ENCODE peak calls at places on chromosomes 16 and 17, in eight cellular contexts. One of them, this sample, is unnamed.

GRCh38 chr16:75027520-75028300 is 28.9 kb downstream of the ZNRF1 start:
- DNase-seq in breast epithelium: no peak
- DNase-seq in right lobe of liver: no peak
- DNase-seq in endothelial cell of umbilical vein: peak; percentile 44
- DNase-seq in lower leg skin: no peak
- DNase-seq in ovary: no peak
- DNase-seq in A549: no peak
- DNase-seq in HepG2: no peak
- DNase-seq in this sample: no peak

GRCh38 chr17:35345445-35345925 is 27.9 kb downstream of the SLFN11 start:
- DNase-seq in breast epithelium: no peak
- DNase-seq in right lobe of liver: no peak
- DNase-seq in endothelial cell of umbilical vein: no peak
- DNase-seq in lower leg skin: no peak
- DNase-seq in ovary: no peak
- DNase-seq in A549: no peak
- DNase-seq in HepG2: no peak
- DNase-seq in this sample: no peak

GRCh38 chr16:19003935-19004334 is 20.2 kb downstream of the TMC7 start:
- DNase-seq in breast epithelium: no peak
- DNase-seq in right lobe of liver: no peak
- DNase-seq in endothelial cell of umbilical vein: no peak
- DNase-seq in lower leg skin: no peak
- DNase-seq in ovary: no peak
- DNase-seq in A549: no peak
- DNase-seq in HepG2: peak; percentile 53
- DNase-seq in this sample: no peak

GRCh38 chr16:88317619-88317977 is 65.2 kb upstream of the ZNF469 start:
- DNase-seq in breast epithelium: no peak
- DNase-seq in right lobe of liver: no peak
- DNase-seq in endothelial cell of umbilical vein: no peak
- DNase-seq in lower leg skin: peak; percentile 30
- DNase-seq in ovary: no peak
- DNase-seq in A549: no peak
- DNase-seq in HepG2: no peak
- DNase-seq in this sample: no peak

GRCh38 chr16:83215417-83216001 is 588.7 kb downstream of the CDH13 start:
- DNase-seq in breast epithelium: no peak
- DNase-seq in right lobe of liver: peak; percentile 23
- DNase-seq in endothelial cell of umbilical vein: peak; percentile 48
- DNase-seq in lower leg skin: no peak
- DNase-seq in ovary: no peak
- DNase-seq in A549: peak; percentile 23
- DNase-seq in HepG2: peak; percentile 21
- DNase-seq in this sample: no peak

GRCh38 chr17:81428121-81428515 is 32.9 kb downstream of the BAHCC1 start:
- DNase-seq in breast epithelium: no peak
- DNase-seq in right lobe of liver: no peak
- DNase-seq in endothelial cell of umbilical vein: no peak
- DNase-seq in lower leg skin: no peak
- DNase-seq in ovary: no peak
- DNase-seq in A549: no peak
- DNase-seq in HepG2: no peak
- DNase-seq in this sample: no peak

GRCh38 chr17:71188811-71189492 is 931.9 kb upstream of the SOX9 start:
- DNase-seq in breast epithelium: no peak
- DNase-seq in right lobe of liver: no peak
- DNase-seq in endothelial cell of umbilical vein: no peak
- DNase-seq in lower leg skin: no peak
- DNase-seq in ovary: no peak
- DNase-seq in A549: no peak
- DNase-seq in HepG2: no peak
- DNase-seq in this sample: no peak

GRCh38 chr16:26240807-26241206 is 549.0 kb downstream of the HS3ST4 start:
- DNase-seq in breast epithelium: no peak
- DNase-seq in right lobe of liver: no peak
- DNase-seq in endothelial cell of umbilical vein: no peak
- DNase-seq in lower leg skin: no peak
- DNase-seq in ovary: no peak
- DNase-seq in A549: no peak
- DNase-seq in HepG2: no peak
- DNase-seq in this sample: no peak

GRCh38 chr17:14459955-14460354 is 159.1 kb downstream of the HS3ST3B1 start:
- DNase-seq in breast epithelium: no peak
- DNase-seq in right lobe of liver: no peak
- DNase-seq in endothelial cell of umbilical vein: no peak
- DNase-seq in lower leg skin: no peak
- DNase-seq in ovary: no peak
- DNase-seq in A549: no peak
- DNase-seq in HepG2: no peak
- DNase-seq in this sample: no peak

GRCh38 chr17:3891626-3892094 is 1.2 kb downstream of the CAMKK1 start:
- DNase-seq in breast epithelium: no peak
- DNase-seq in right lobe of liver: no peak
- DNase-seq in endothelial cell of umbilical vein: no peak
- DNase-seq in lower leg skin: no peak
- DNase-seq in ovary: no peak
- DNase-seq in A549: no peak
- DNase-seq in HepG2: no peak
- DNase-seq in this sample: no peak

GRCh38 chr17:3894188-3894587 is 1.3 kb upstream of the CAMKK1 start:
- DNase-seq in breast epithelium: no peak
- DNase-seq in right lobe of liver: no peak
- DNase-seq in endothelial cell of umbilical vein: no peak
- DNase-seq in lower leg skin: no peak
- DNase-seq in ovary: no peak
- DNase-seq in A549: no peak
- DNase-seq in HepG2: no peak
- DNase-seq in this sample: no peak

GRCh38 chr17:3893720-3894116 is 865 bp upstream of the CAMKK1 start:
- DNase-seq in breast epithelium: no peak
- DNase-seq in right lobe of liver: no peak
- DNase-seq in endothelial cell of umbilical vein: no peak
- DNase-seq in lower leg skin: no peak
- DNase-seq in ovary: no peak
- DNase-seq in A549: no peak
- DNase-seq in HepG2: no peak
- DNase-seq in this sample: no peak

GRCh38 chr17:3892095-3892998 is 506 bp downstream of the CAMKK1 start:
- DNase-seq in breast epithelium: peak; percentile 71
- DNase-seq in right lobe of liver: peak; percentile 80
- DNase-seq in endothelial cell of umbilical vein: peak; percentile 55
- DNase-seq in lower leg skin: peak; percentile 86
- DNase-seq in ovary: peak; percentile 86
- DNase-seq in A549: peak; percentile 89
- DNase-seq in HepG2: peak; percentile 19
- DNase-seq in this sample: peak; percentile 94

GRCh38 chr17:3893003-3893719 is at the start of gene CAMKK1:
- DNase-seq in breast epithelium: peak; percentile 77
- DNase-seq in right lobe of liver: peak; percentile 92
- DNase-seq in endothelial cell of umbilical vein: peak; percentile 83
- DNase-seq in lower leg skin: peak; percentile 73
- DNase-seq in ovary: peak; percentile 88
- DNase-seq in A549: peak; percentile 98
- DNase-seq in HepG2: peak; percentile 77
- DNase-seq in this sample: peak; percentile 92
- TF ChIP-seq POLR2A in breast epithelium: no peak
- TF ChIP-seq POLR2A in right lobe of liver: no peak
- TF ChIP-seq POLR2A in endothelial cell of umbilical vein: no peak
- TF ChIP-seq POLR2A in lower leg skin: no peak
- TF ChIP-seq POLR2A in ovary: no peak
- TF ChIP-seq POLR2A in A549: peak; percentile 15
- TF ChIP-seq POLR2A in HepG2: no peak
- TF ChIP-seq POLR2A in this sample: no peak

GRCh38 chr16:3879887-3880564 is 487 bp downstream of the CREBBP start:
- DNase-seq in breast epithelium: peak; percentile 75
- DNase-seq in right lobe of liver: peak; percentile 86
- DNase-seq in endothelial cell of umbilical vein: peak; percentile 31
- DNase-seq in lower leg skin: peak; percentile 59
- DNase-seq in ovary: peak; percentile 81
- DNase-seq in A549: peak; percentile 27
- DNase-seq in HepG2: no peak
- DNase-seq in this sample: peak; percentile 95

GRCh38 chr16:3882531-3882930 is 2.0 kb upstream of the CREBBP start:
- DNase-seq in breast epithelium: no peak
- DNase-seq in right lobe of liver: no peak
- DNase-seq in endothelial cell of umbilical vein: no peak
- DNase-seq in lower leg skin: no peak
- DNase-seq in ovary: no peak
- DNase-seq in A549: no peak
- DNase-seq in HepG2: no peak
- DNase-seq in this sample: no peak

GRCh38 chr16:3881499-3881995 is 1.0 kb upstream of the CREBBP start:
- DNase-seq in breast epithelium: no peak
- DNase-seq in right lobe of liver: no peak
- DNase-seq in endothelial cell of umbilical vein: no peak
- DNase-seq in lower leg skin: peak; percentile 31
- DNase-seq in ovary: peak; percentile 36
- DNase-seq in A549: no peak
- DNase-seq in HepG2: no peak
- DNase-seq in this sample: no peak

GRCh38 chr16:3879258-3879886 is 1.1 kb downstream of the CREBBP start:
- DNase-seq in breast epithelium: no peak
- DNase-seq in right lobe of liver: peak; percentile 62
- DNase-seq in endothelial cell of umbilical vein: no peak
- DNase-seq in lower leg skin: no peak
- DNase-seq in ovary: no peak
- DNase-seq in A549: no peak
- DNase-seq in HepG2: no peak
- DNase-seq in this sample: no peak

GRCh38 chr16:3880623-3881498 is at the start of gene CREBBP:
- DNase-seq in breast epithelium: peak; percentile 81
- DNase-seq in right lobe of liver: peak; percentile 90
- DNase-seq in endothelial cell of umbilical vein: peak; percentile 87
- DNase-seq in lower leg skin: peak; percentile 74
- DNase-seq in ovary: peak; percentile 88
- DNase-seq in A549: peak; percentile 38
- DNase-seq in HepG2: peak; percentile 61
- DNase-seq in this sample: peak; percentile 97
- TF ChIP-seq CTCF in breast epithelium: no peak
- TF ChIP-seq CTCF in right lobe of liver: no peak
- TF ChIP-seq CTCF in endothelial cell of umbilical vein: no peak
- TF ChIP-seq CTCF in lower leg skin: no peak
- TF ChIP-seq CTCF in ovary: no peak
- TF ChIP-seq CTCF in A549: no peak
- TF ChIP-seq CTCF in HepG2: peak; percentile 27
- TF ChIP-seq CTCF in this sample: peak; percentile 13

DNA sequence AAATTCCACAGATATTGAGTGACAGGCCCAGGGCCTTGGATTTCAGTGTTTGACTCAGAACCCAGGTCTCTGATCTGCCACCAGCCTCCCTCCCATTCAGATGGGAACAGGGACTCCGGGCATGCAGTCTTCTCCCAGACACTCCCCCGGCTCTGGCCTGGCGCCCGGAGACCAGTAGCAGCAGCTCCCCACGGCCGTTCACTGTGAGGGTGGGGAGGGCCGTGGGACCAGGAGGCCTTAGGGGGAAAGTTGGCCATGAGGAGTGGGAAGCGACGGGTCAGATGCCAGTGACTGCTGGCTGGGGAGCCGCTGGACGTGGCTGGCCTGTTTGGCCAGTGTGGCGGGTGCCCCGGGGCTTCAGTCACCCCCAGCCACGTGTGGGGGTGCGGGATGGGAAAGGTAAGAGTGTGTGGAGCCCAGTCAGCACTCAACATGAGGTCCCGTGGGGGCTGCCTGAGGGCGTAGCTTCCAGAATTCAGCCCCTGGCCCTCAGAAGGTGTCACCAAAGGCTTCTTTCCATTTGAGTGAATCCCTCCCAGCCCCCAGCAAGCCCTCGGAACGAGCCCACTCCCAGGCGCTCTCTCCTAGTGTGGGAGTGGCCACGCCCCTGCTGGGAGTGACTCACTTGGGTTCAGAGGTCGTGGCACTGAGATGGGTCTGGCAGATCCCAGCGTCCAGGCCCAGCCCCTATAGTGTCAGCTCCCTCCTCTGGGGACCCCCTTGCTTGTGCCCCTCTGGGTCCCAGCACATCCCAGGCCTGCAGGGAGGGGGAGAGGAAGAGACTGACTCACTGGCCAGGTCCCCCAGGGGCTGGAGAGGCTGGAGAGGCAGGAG is 309.4 kb downstream of the SEC14L1 start:
- DNase-seq in breast epithelium: no peak
- DNase-seq in right lobe of liver: peak; percentile 86
- DNase-seq in endothelial cell of umbilical vein: no peak
- DNase-seq in lower leg skin: peak; percentile 64
- DNase-seq in ovary: peak; percentile 89
- DNase-seq in A549: peak; percentile 56
- DNase-seq in HepG2: peak; percentile 92
- DNase-seq in this sample: no peak
- H3K4me3 ChIP-seq in breast epithelium: peak overlapping the region; percentile 72
- H3K4me3 ChIP-seq in right lobe of liver: peak overlapping the region; percentile 59
- H3K4me3 ChIP-seq in endothelial cell of umbilical vein: no peak overlapping the region
- H3K4me3 ChIP-seq in lower leg skin: no peak overlapping the region
- H3K4me3 ChIP-seq in ovary: peak overlapping the region; percentile 49
- H3K4me3 ChIP-seq in A549: no peak overlapping the region
- H3K4me3 ChIP-seq in HepG2: peak overlapping the region; percentile 91
- H3K4me3 ChIP-seq in this sample: peak overlapping the region; percentile 57

GRCh38 chr17:75722076-75722475 is 817 bp downstream of the ITGB4 start:
- DNase-seq in breast epithelium: no peak
- DNase-seq in right lobe of liver: no peak
- DNase-seq in endothelial cell of umbilical vein: no peak
- DNase-seq in lower leg skin: no peak
- DNase-seq in ovary: no peak
- DNase-seq in A549: no peak
- DNase-seq in HepG2: no peak
- DNase-seq in this sample: no peak
- TF ChIP-seq POLR2A in breast epithelium: no peak
- TF ChIP-seq POLR2A in right lobe of liver: no peak
- TF ChIP-seq POLR2A in endothelial cell of umbilical vein: no peak
- TF ChIP-seq POLR2A in lower leg skin: no peak
- TF ChIP-seq POLR2A in ovary: no peak
- TF ChIP-seq POLR2A in A549: no peak
- TF ChIP-seq POLR2A in HepG2: no peak
- TF ChIP-seq POLR2A in this sample: no peak

GRCh38 chr17:50914510-50914849 is 48.3 kb upstream of the TOB1 start:
- DNase-seq in breast epithelium: no peak
- DNase-seq in right lobe of liver: no peak
- DNase-seq in endothelial cell of umbilical vein: no peak
- DNase-seq in lower leg skin: no peak
- DNase-seq in ovary: no peak
- DNase-seq in A549: no peak
- DNase-seq in HepG2: no peak
- DNase-seq in this sample: no peak

GRCh38 chr17:50913120-50913519 is 47.0 kb upstream of the TOB1 start:
- DNase-seq in breast epithelium: no peak
- DNase-seq in right lobe of liver: no peak
- DNase-seq in endothelial cell of umbilical vein: no peak
- DNase-seq in lower leg skin: no peak
- DNase-seq in ovary: no peak
- DNase-seq in A549: no peak
- DNase-seq in HepG2: no peak
- DNase-seq in this sample: no peak

GRCh38 chr17:50911450-50911849 is 45.3 kb upstream of the TOB1 start:
- DNase-seq in breast epithelium: no peak
- DNase-seq in right lobe of liver: no peak
- DNase-seq in endothelial cell of umbilical vein: no peak
- DNase-seq in lower leg skin: no peak
- DNase-seq in ovary: no peak
- DNase-seq in A549: no peak
- DNase-seq in HepG2: no peak
- DNase-seq in this sample: no peak

GRCh38 chr17:50909765-50910661 is 43.9 kb upstream of the TOB1 start:
- DNase-seq in breast epithelium: no peak
- DNase-seq in right lobe of liver: peak; percentile 66
- DNase-seq in endothelial cell of umbilical vein: no peak
- DNase-seq in lower leg skin: no peak
- DNase-seq in ovary: no peak
- DNase-seq in A549: no peak
- DNase-seq in HepG2: peak; percentile 63
- DNase-seq in this sample: peak; percentile 58

GRCh38 chr17:50911890-50912289 is 45.7 kb upstream of the TOB1 start:
- DNase-seq in breast epithelium: no peak
- DNase-seq in right lobe of liver: no peak
- DNase-seq in endothelial cell of umbilical vein: no peak
- DNase-seq in lower leg skin: no peak
- DNase-seq in ovary: no peak
- DNase-seq in A549: no peak
- DNase-seq in HepG2: no peak
- DNase-seq in this sample: no peak
- TF ChIP-seq CTCF in breast epithelium: no peak
- TF ChIP-seq CTCF in right lobe of liver: no peak
- TF ChIP-seq CTCF in endothelial cell of umbilical vein: no peak
- TF ChIP-seq CTCF in lower leg skin: no peak
- TF ChIP-seq CTCF in ovary: no peak
- TF ChIP-seq CTCF in A549: no peak
- TF ChIP-seq CTCF in HepG2: no peak
- TF ChIP-seq CTCF in this sample: no peak

This sample was measured in upper lobe of left lung.